ENCODE peak calls at places on chromosomes 6 and 20, in five cellular contexts. One of them, this sample, is unnamed.

GRCh38 chr6:89527634-89528033 is 94.7 kb downstream of the ANKRD6 start:
- DNase-seq in left cardiac atrium: no peak
- DNase-seq in HEK293T: no peak
- DNase-seq in astrocyte of the hippocampus: peak; percentile 62
- DNase-seq in Kasumi-1: no peak
- DNase-seq in this sample: no peak

GRCh38 chr6:155224031-155224451 is 39.8 kb upstream of the CLDN20 start:
- DNase-seq in left cardiac atrium: no peak
- DNase-seq in astrocyte of the hippocampus: peak; percentile 78
- DNase-seq in HEK293T: no peak
- DNase-seq in Kasumi-1: peak; percentile 56
- DNase-seq in this sample: no peak

GRCh38 chr20:45257161-45257560 is 2.8 kb upstream of the SLPI start:
- DNase-seq in Kasumi-1: no peak
- DNase-seq in astrocyte of the hippocampus: no peak
- DNase-seq in HEK293T: no peak
- DNase-seq in left cardiac atrium: no peak
- DNase-seq in this sample: no peak

GRCh38 chr20:64168381-64169088 is 4.3 kb downstream of the MYT1 start:
- DNase-seq in left cardiac atrium: no peak
- DNase-seq in HEK293T: no peak
- DNase-seq in astrocyte of the hippocampus: no peak
- DNase-seq in Kasumi-1: no peak
- DNase-seq in this sample: no peak

GRCh38 chr6:111590209-111590955 is 15.3 kb downstream of the TRAF3IP2 start:
- DNase-seq in astrocyte of the hippocampus: no peak
- DNase-seq in left cardiac atrium: no peak
- DNase-seq in Kasumi-1: no peak
- DNase-seq in HEK293T: no peak
- DNase-seq in this sample: no peak

GRCh38 chr6:158536084-158536890 is 23.6 kb upstream of the TMEM181 start:
- DNase-seq in astrocyte of the hippocampus: peak; percentile 89
- DNase-seq in Kasumi-1: peak; percentile 42
- DNase-seq in left cardiac atrium: peak; percentile 80
- DNase-seq in HEK293T: peak; percentile 85
- DNase-seq in this sample: peak; percentile 78

GRCh38 chr6:144811140-144811539 is 526.0 kb downstream of the UTRN start:
- DNase-seq in Kasumi-1: no peak
- DNase-seq in HEK293T: no peak
- DNase-seq in astrocyte of the hippocampus: no peak
- DNase-seq in left cardiac atrium: no peak
- DNase-seq in this sample: no peak

GRCh38 chr6:125906158-125906998 is 50.2 kb upstream of the HINT3 start:
- DNase-seq in left cardiac atrium: peak; percentile 55
- DNase-seq in HEK293T: peak; percentile 73
- DNase-seq in Kasumi-1: peak; percentile 34
- DNase-seq in astrocyte of the hippocampus: peak; percentile 10
- DNase-seq in this sample: no peak

GRCh38 chr6:112799889-112800288 is 452.8 kb downstream of the RFPL4B start:
- DNase-seq in left cardiac atrium: no peak
- DNase-seq in Kasumi-1: no peak
- DNase-seq in HEK293T: no peak
- DNase-seq in astrocyte of the hippocampus: no peak
- DNase-seq in this sample: no peak

GRCh38 chr6:1894954-1895353 is 285.2 kb downstream of the FOXC1 start:
- DNase-seq in HEK293T: no peak
- DNase-seq in Kasumi-1: no peak
- DNase-seq in astrocyte of the hippocampus: peak; percentile 14
- DNase-seq in left cardiac atrium: no peak
- DNase-seq in this sample: no peak

GRCh38 chr6:47007657-47008396 is 34.3 kb downstream of the ADGRF1 start:
- DNase-seq in left cardiac atrium: no peak
- DNase-seq in astrocyte of the hippocampus: peak; percentile 30
- DNase-seq in Kasumi-1: no peak
- DNase-seq in HEK293T: no peak
- DNase-seq in this sample: no peak

This sample was measured in SHP77.